ENCODE peak calls at places on chromosomes 5 and 9, in eight cellular contexts. N is psoas muscle, D is stomach, V is sigmoid colon, M is lower lobe of right lung, X is cardiac muscle cell, Z is HCT116, K is uterus. P is an unnamed sample. For H3K4me1, the result is how much of the 10 kb centered on the place peaks cover.

GRCh38 chr5:140341591-140341990 is 4.8 kb downstream of the HBEGF start:
- DNase-seq in N (peak), D (no peak), V (peak), M (no peak), X (no peak), Z (no peak), K (no peak), P (no peak)

GRCh38 chr5:88664630-88665029 is 218.4 kb downstream of the MEF2C start:
- DNase-seq in N (no peak), D (no peak), V (no peak), M (no peak), X (no peak), Z (no peak), K (no peak), P (no peak)

GRCh38 chr5:34439601-34440000 is 216.5 kb upstream of the RAI14 start:
- DNase-seq in N (no peak), D (no peak), V (no peak), M (no peak), X (no peak), Z (no peak), K (no peak), P (no peak)

GRCh38 chr5:45038366-45038987 is 229.7 kb downstream of the MRPS30 start:
- DNase-seq in N (no peak), D (no peak), V (no peak), M (no peak), X (peak), Z (peak), K (no peak), P (no peak)

GRCh38 chr5:116572375-116573278 is 2.0 kb downstream of the SEMA6A start:
- DNase-seq in N (peak), D (peak), V (peak), M (peak), X (peak), Z (no peak), K (peak), P (peak)

GRCh38 chr5:10145922-10146321 is 103.8 kb downstream of the ATPSCKMT start:
- DNase-seq in N (no peak), D (no peak), V (no peak), M (no peak), X (no peak), Z (peak), K (no peak), P (no peak)

GRCh38 chr9:123353984-123354591 is 1.9 kb upstream of the CRB2 start:
- DNase-seq in N (peak), D (peak), V (peak), M (peak), X (peak), Z (peak), K (peak), P (peak)

GRCh38 chr9:77764894-77765780 is 117.0 kb upstream of the GNA14 start:
- DNase-seq in N (no peak), D (no peak), V (no peak), M (no peak), X (no peak), Z (peak), K (no peak), P (peak)

GRCh38 chr9:94952553-94953373 is 226.3 kb downstream of the AOPEP start:
- DNase-seq in N (no peak), D (no peak), V (no peak), M (no peak), X (no peak), Z (no peak), K (peak), P (no peak)

GRCh38 chr5:145574889-145575573 is 260.1 kb downstream of the PRELID2 start:
- DNase-seq in N (no peak), D (no peak), V (no peak), M (no peak), X (no peak), Z (peak), K (no peak), P (no peak)

GRCh38 chr5:93532370-93532769 is 48.6 kb downstream of the NR2F1-AS1 start:
- DNase-seq in N (peak), D (peak), V (peak), M (no peak), X (no peak), Z (no peak), K (peak), P (no peak)

GRCh38 chr9:89661956-89662717 is 57.3 kb downstream of the GADD45G start:
- DNase-seq in N (peak), D (peak), V (peak), M (peak), X (peak), Z (peak), K (peak), P (peak)

GRCh38 chr5:39394946-39395345 is 29.8 kb downstream of the DAB2 start:
- DNase-seq in N (no peak), D (no peak), V (no peak), M (no peak), X (no peak), Z (no peak), K (no peak), P (no peak)

GRCh38 chr9:8560560-8561525 is 761.3 kb upstream of the DMAC1 start:
- DNase-seq in N (no peak), D (no peak), V (no peak), M (no peak), X (no peak), Z (no peak), K (no peak), P (no peak)

GRCh38 chr9:87535817-87536539 is 38.3 kb downstream of the DAPK1 start:
- DNase-seq in N (no peak), D (no peak), V (no peak), M (no peak), X (no peak), Z (no peak), K (no peak), P (no peak)

GRCh38 chr9:118395415-118395814 is 691.2 kb downstream of the TLR4 start:
- DNase-seq in N (no peak), D (no peak), V (no peak), M (no peak), X (no peak), Z (no peak), K (no peak), P (no peak)

GRCh38 chr5:180259260-180259611 is 32.6 kb downstream of the MAPK9 start:
- DNase-seq in N (no peak), D (no peak), V (no peak), M (no peak), X (no peak), Z (no peak), K (no peak), P (no peak)

GRCh38 chr9:131036071-131036470 is 27.1 kb downstream of the LAMC3 start:
- DNase-seq in N (no peak), D (no peak), V (no peak), M (no peak), X (no peak), Z (no peak), K (no peak), P (no peak)

GRCh38 chr5:113721171-113721570 is 207.7 kb downstream of the YTHDC2 start:
- DNase-seq in N (no peak), D (no peak), V (no peak), M (no peak), X (no peak), Z (no peak), K (no peak), P (no peak)

GRCh38 chr5:167658890-167659289 is 632.6 kb upstream of the WWC1 start:
- DNase-seq in N (no peak), D (no peak), V (no peak), M (no peak), X (no peak), Z (no peak), K (no peak), P (no peak)

GRCh38 chr5:169226904-169227303 is 74.0 kb downstream of the SLIT3 start:
- DNase-seq in N (no peak), D (no peak), V (no peak), M (no peak), X (no peak), Z (no peak), K (no peak), P (no peak)

GRCh38 chr5:39495294-39495693 is 70.5 kb upstream of the DAB2 start:
- DNase-seq in N (no peak), D (no peak), V (no peak), M (no peak), X (no peak), Z (no peak), K (no peak), P (no peak)

GRCh38 chr9:113589890-113590289 is 126.4 kb downstream of the RGS3 start:
- DNase-seq in N (peak), D (no peak), V (peak), M (peak), X (no peak), Z (no peak), K (no peak), P (peak)

GRCh38 chr9:113531919-113532808 is 68.6 kb downstream of the RGS3 start:
- DNase-seq in N (no peak), D (no peak), V (peak), M (no peak), X (no peak), Z (no peak), K (no peak), P (no peak)

GRCh38 chr5:93100433-93100832 is 480.6 kb downstream of the NR2F1-AS1 start:
- DNase-seq in N (no peak), D (no peak), V (no peak), M (no peak), X (no peak), Z (peak), K (no peak), P (no peak)

GRCh38 chr5:138542956-138543729 is at the start of gene ETF1:
- DNase-seq in N (peak), D (peak), V (peak), M (peak), X (peak), Z (peak), K (peak), P (peak)

GRCh38 chr9:98943682-98944129 is at the start of gene COL15A1:
- DNase-seq in N (no peak), D (no peak), V (peak), M (no peak), X (peak), Z (no peak), K (peak), P (no peak)

GRCh38 chr5:168347786-168348414 is 56.5 kb downstream of the WWC1 start:
- DNase-seq in N (no peak), D (no peak), V (no peak), M (no peak), X (no peak), Z (no peak), K (no peak), P (peak)

GRCh38 chr9:93134740-93135444 is 841 bp upstream of the NINJ1 start:
- DNase-seq in N (peak), D (no peak), V (peak), M (no peak), X (no peak), Z (no peak), K (peak), P (no peak)

GRCh38 chr5:102933300-102933699 is 178.2 kb downstream of the PAM start:
- DNase-seq in N (no peak), D (no peak), V (no peak), M (no peak), X (no peak), Z (no peak), K (no peak), P (no peak)

GRCh38 chr9:504921-505821 is 290.5 kb downstream of the DOCK8 start:
- DNase-seq in N (peak), D (peak), V (peak), M (peak), X (peak), Z (no peak), K (peak), P (peak)

GRCh38 chr5:127412698-127413097 is 104.7 kb upstream of the PRRC1 start:
- DNase-seq in N (no peak), D (no peak), V (no peak), M (no peak), X (no peak), Z (no peak), K (no peak), P (no peak)

GRCh38 chr9:134062461-134063087 is 5.3 kb downstream of the BRD3 start:
- DNase-seq in N (no peak), D (no peak), V (peak), M (no peak), X (no peak), Z (no peak), K (no peak), P (no peak)
- H3K4me1 ChIP-seq in N (half or more), D (half or more), V (under half), M (half or more), X (under half), Z (under half), K (under half), P (under half)

GRCh38 chr5:68249520-68249919 is 34.0 kb downstream of the PIK3R1 start:
- DNase-seq in N (no peak), D (no peak), V (no peak), M (no peak), X (no peak), Z (no peak), K (no peak), P (no peak)

GRCh38 chr5:68247627-68248026 is 32.1 kb downstream of the PIK3R1 start:
- DNase-seq in N (no peak), D (no peak), V (no peak), M (no peak), X (no peak), Z (no peak), K (no peak), P (no peak)

GRCh38 chr5:68245325-68245724 is 29.8 kb downstream of the PIK3R1 start:
- DNase-seq in N (no peak), D (no peak), V (no peak), M (no peak), X (no peak), Z (no peak), K (no peak), P (no peak)

GRCh38 chr5:68248896-68249295 is 33.3 kb downstream of the PIK3R1 start:
- DNase-seq in N (no peak), D (no peak), V (no peak), M (no peak), X (no peak), Z (no peak), K (no peak), P (no peak)

GRCh38 chr5:68246802-68247201 is 31.2 kb downstream of the PIK3R1 start:
- DNase-seq in N (no peak), D (no peak), V (no peak), M (no peak), X (no peak), Z (no peak), K (no peak), P (no peak)
- TF ChIP-seq CTCF in N (no peak), D (no peak), V (no peak), M (no peak), X (no peak), Z (peak), K (no peak), P (no peak)

GRCh38 chr5:95838001-95838520 is 15.5 kb upstream of the GLRX start:
- DNase-seq in N (peak), D (no peak), V (no peak), M (no peak), X (no peak), Z (no peak), K (no peak), P (no peak)

GRCh38 chr5:95835682-95836405 is 13.3 kb upstream of the GLRX start:
- DNase-seq in N (peak), D (no peak), V (no peak), M (no peak), X (no peak), Z (no peak), K (no peak), P (no peak)

GRCh38 chr5:95837492-95837891 is 15.0 kb upstream of the GLRX start:
- DNase-seq in N (no peak), D (no peak), V (no peak), M (no peak), X (no peak), Z (no peak), K (no peak), P (no peak)

GRCh38 chr5:95838552-95838951 is 16.0 kb upstream of the GLRX start:
- DNase-seq in N (no peak), D (no peak), V (no peak), M (no peak), X (no peak), Z (no peak), K (no peak), P (no peak)

DNA sequence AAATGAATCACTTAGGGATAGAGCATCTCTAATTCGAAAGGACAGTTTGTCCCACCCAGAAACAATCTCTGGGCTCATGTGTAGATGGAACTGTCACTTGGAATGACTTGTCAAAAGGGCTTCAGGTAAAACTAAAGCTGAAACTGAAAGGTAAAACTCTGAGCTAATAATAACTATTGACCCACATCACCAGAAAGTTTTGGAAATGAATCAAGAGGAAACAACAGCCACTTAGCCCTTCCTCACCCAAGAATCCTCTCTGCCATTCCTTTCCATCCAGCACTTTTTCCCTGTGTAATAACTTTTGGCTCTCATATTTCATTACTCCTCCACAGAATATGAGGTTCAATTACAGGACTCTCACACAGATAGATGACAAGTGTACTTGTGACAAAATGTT is 14.0 kb upstream of the GLRX start:
- DNase-seq in N (no peak), D (no peak), V (no peak), M (no peak), X (no peak), Z (no peak), K (no peak), P (no peak)
- H3K4me1 ChIP-seq in N (under half), D (half or more), V (under half), M (under half), X (under half), Z (under half), K (under half), P (under half)

GRCh38 chr5:51958473-51958872 is 575.2 kb downstream of the ISL1 start:
- DNase-seq in N (no peak), D (no peak), V (no peak), M (no peak), X (no peak), Z (no peak), K (no peak), P (no peak)

GRCh38 chr5:51961154-51961562 is 577.9 kb downstream of the ISL1 start:
- DNase-seq in N (no peak), D (no peak), V (no peak), M (no peak), X (peak), Z (no peak), K (no peak), P (no peak)

DNA sequence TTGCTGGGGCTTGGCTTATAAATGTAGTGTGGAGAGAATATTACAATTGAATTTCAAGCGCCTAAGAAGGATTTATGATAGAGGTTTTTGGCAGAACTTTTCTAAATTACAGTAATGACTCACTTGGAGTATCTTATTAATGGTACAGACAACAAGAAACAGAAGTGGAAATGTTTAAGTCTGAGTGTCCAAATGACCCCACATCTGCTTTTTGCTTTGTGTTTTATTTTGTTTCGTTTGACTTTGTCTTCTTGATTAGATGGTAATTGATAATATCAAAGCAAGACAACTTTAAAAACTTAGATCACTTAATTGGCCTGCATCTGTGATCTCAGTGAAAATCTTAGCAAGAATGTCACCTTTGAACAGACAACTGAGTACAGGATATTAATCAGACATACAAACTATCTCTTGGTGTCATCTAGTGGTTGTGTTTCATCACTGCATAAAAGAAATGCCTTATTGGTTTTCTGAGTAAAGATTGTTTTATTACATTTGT is 577.4 kb downstream of the ISL1 start:
- DNase-seq in N (no peak), D (no peak), V (no peak), M (no peak), X (no peak), Z (peak), K (no peak), P (no peak)
- TF ChIP-seq CTCF in N (no peak), D (peak), V (peak), M (peak), X (no peak), Z (peak), K (no peak), P (no peak)

GRCh38 chr9:4496497-4496896 is 6.2 kb downstream of the SLC1A1 start:
- DNase-seq in N (no peak), D (no peak), V (no peak), M (no peak), X (no peak), Z (no peak), K (no peak), P (no peak)

GRCh38 chr9:4494806-4495205 is 4.5 kb downstream of the SLC1A1 start:
- DNase-seq in N (no peak), D (no peak), V (no peak), M (no peak), X (no peak), Z (no peak), K (no peak), P (no peak)

GRCh38 chr9:4497395-4497794 is 7.1 kb downstream of the SLC1A1 start:
- DNase-seq in N (no peak), D (no peak), V (no peak), M (no peak), X (no peak), Z (no peak), K (no peak), P (no peak)

GRCh38 chr9:4494337-4494736 is 4.1 kb downstream of the SLC1A1 start:
- DNase-seq in N (no peak), D (no peak), V (no peak), M (no peak), X (no peak), Z (no peak), K (no peak), P (no peak)

DNA sequence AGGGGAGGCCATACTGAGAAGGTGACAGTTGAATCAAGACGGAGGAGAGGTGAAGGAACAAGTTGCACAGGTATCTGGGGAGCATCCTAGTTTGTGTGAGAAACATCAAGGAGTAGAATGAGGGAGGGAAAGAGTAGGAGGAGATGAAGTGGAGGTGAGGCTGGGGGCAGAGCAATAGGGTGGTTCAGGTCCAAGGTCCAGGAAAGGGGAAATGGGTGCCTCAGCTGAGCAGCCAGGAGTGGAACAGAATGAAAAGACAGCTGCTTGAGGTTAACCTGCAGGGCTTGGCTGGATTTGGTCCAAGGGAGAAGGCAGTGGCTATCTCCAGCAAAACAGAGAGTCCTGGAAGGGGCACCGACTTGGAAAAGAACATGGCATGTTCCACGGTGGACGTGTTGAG is 5.3 kb downstream of the SLC1A1 start:
- DNase-seq in N (no peak), D (no peak), V (no peak), M (no peak), X (no peak), Z (no peak), K (no peak), P (no peak)
- H3K4me1 ChIP-seq in N (under half), D (under half), V (under half), M (under half), X (under half), Z (under half), K (under half), P (under half)

DNA sequence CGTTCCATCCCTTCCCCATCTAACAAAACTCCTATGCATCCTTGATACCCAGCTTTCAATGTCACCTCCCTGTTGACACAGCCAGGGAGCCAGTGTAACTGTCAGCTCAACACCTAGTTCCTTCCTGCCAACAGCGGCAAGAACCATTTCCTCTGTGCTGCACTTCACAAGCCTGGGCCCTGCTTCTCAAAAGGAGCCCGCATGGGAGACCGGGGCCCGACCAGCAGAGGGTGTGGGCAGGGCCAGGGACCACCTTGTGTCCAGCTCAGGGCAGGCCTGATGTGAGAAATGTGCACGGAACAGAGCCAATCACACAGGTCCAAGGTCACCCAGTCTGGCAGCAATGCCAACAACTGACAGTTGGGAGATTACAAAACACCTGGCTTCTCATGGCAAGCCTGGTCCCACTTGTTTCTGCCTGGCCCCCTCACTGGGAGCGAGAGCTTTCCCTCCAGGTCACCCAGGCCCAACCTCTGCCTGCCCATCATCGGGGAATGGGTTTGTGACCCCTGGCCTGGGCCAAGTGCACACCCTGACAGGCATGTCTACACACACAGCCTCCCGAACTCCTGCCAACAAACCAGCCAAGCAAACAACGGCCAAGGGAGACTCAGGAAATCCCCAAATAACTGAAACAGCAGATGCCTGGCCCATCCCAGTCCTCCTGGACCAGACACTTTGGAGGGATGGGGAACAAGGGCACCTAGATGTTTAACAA is 3.1 kb downstream of the RNF44 start:
- DNase-seq in N (peak), D (peak), V (no peak), M (peak), X (peak), Z (no peak), K (no peak), P (peak)
- TF ChIP-seq CTCF in N (no peak), D (no peak), V (no peak), M (no peak), X (no peak), Z (no peak), K (no peak), P (no peak)